ENCODE peak calls at places on chromosomes 3 and 15, in four cellular contexts. P is IMR-90, A is HCT116, S is astrocyte. R is an unnamed sample.

GRCh38 chr3:100175637-100176250 is 61.4 kb upstream of the FILIP1L start:
- DNase-seq in P (no peak), A (no peak), S (no peak), R (no peak)

GRCh38 chr3:114706591-114707224 is 412.9 kb downstream of the TIGIT start:
- DNase-seq in P (peak), A (peak), S (peak), R (peak)

GRCh38 chr3:7847521-7847920 is 654.1 kb upstream of the LMCD1 start:
- DNase-seq in P (no peak), A (no peak), S (no peak), R (no peak)

GRCh38 chr3:49121244-49121671 is 635 bp upstream of the USP19 start:
- DNase-seq in P (no peak), A (no peak), S (no peak), R (no peak)

GRCh38 chr15:45714501-45715488 is 80.0 kb downstream of the SQOR start:
- DNase-seq in P (peak), A (peak), S (peak), R (peak)

GRCh38 chr3:124272611-124273151 is 280.8 kb upstream of the ROPN1 start:
- DNase-seq in P (peak), A (no peak), S (peak), R (peak)

GRCh38 chr3:123813876-123814275 is 70.3 kb downstream of the MYLK start:
- DNase-seq in P (no peak), A (no peak), S (peak), R (no peak)

GRCh38 chr15:80152896-80153876 is at the start of gene FAH:
- DNase-seq in P (peak), A (no peak), S (peak), R (peak)

DNA sequence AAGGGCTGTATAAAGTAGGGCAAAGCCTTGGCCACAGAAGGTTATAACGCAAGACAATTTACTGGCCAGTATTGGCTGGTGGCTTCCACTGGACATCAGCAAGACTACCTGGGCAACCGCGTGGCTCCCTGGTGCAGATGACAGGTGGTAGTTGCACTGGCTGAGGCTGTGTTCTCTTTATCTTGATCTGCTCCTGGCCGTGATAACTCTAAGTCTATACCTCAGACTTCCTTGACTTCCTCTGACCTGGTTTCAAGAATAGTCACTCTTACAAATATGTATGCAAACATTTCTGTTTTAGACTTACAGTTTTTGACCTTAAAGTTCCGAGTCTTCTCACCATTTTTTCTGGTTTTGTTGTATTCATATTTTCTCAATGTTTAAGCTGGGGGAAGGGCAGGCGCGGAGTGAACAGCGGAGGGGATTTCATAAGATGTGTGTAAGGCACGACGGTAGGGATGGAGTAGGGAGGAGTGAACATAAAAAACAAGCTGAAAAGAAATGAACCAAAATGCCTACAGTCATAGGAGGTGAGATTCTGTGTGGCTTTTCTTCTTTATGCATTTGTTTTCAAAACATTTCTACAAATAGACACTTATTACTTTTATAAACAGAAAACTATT is 15.2 kb upstream of the TMEM212 start:
- DNase-seq in P (no peak), A (no peak), S (no peak), R (no peak)
- H2AFZ ChIP-seq in P (no peak), A (no peak), S (no peak), R (no peak)

GRCh38 chr3:42613462-42613861 is 13.0 kb downstream of the NKTR start:
- DNase-seq in P (no peak), A (no peak), S (no peak), R (no peak)

GRCh38 chr3:42610978-42611377 is 10.5 kb downstream of the NKTR start:
- DNase-seq in P (no peak), A (no peak), S (no peak), R (no peak)

GRCh38 chr3:42612147-42612680 is 11.7 kb downstream of the NKTR start:
- DNase-seq in P (no peak), A (no peak), S (no peak), R (no peak)

GRCh38 chr3:42608586-42608985 is 8.1 kb downstream of the NKTR start:
- DNase-seq in P (peak), A (no peak), S (no peak), R (peak)

GRCh38 chr3:42612928-42613327 is 12.4 kb downstream of the NKTR start:
- DNase-seq in P (no peak), A (no peak), S (no peak), R (no peak)
- H3K9ac ChIP-seq in P (no peak), A (no peak), S (no peak), R (no peak)

DNA sequence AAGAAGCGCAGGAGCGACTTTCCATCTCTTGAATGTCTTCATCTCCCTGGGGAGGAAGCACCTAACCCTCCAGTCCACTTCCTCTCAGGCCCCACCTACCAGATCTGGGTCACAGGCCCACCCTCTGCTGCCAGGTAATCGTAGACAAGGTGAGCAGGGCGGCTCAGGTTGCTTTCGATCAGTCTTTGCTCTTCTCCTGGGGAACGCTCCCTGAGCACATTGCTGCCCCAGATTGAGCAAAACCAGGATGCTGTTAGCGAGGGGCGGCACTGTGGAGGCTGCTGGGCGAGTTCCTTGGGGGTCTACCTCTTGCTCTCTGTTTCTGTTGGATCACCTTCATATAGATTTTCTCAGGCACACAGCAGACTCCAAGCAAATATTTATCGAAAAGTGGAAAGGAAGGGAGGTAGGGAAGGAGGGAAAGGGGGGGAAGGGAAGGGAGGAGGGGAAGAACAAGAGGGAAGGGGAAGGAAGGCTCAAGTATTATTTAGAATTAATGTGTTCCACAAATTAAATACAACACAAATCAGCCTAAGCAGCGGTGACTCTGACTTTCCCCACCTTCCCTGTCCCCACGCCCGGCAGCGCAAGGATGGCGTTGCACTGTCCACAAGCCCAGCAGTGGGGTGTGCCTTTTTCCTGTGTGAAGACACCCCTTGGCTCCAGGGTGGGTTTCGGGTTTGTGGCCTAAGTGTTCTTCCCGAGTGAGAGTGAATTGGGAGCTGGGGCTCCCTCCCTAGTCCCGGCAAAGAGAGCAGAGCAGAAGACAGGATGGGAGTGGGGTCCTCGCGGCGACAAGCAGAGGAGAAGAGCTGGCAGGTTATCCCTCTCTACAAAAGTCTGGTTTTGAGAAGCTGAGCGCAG is 6.1 kb upstream of the PCSK6 start:
- DNase-seq in P (no peak), A (no peak), S (no peak), R (no peak)
- H2AFZ ChIP-seq in P (no peak), A (no peak), S (no peak), R (no peak)

DNA sequence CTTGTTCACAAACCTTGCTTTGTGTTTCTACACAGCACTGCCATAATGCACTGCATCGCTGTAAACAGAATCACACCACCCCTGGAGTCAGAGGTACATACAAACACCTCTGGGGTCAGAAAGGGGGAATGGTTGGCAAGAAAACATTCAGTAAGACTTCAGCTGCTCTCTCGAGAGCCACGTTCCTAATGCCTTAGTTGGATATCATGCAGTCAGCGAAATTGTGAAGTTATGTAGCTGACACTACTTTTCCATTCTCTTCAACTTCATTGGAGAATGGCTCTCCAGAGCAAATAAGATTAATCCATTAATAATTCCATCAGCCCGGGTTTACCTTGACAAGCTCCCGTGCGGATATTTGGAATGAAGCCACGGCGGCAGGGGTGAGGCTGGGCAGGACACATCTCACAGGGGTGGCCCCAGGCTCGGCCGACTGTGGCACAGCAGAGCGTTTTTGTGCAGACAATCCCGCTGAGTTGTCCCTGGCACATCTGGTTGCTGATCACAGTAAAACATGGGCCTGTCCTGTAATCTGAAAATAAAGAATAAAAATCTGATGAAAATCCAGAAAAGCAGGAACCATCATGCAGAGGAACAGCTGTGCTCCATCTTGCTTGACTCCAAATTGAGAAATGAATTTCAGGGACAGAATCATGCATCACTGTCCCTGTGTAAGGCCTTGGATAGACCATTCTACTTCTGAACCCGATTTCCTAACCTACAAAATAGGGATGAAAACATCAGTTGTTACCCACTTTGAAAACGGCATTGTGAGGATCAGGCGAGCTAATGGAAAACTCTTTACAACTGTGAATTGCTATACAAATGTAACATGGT is 108.0 kb downstream of the FBN1 start:
- DNase-seq in P (peak), A (no peak), S (no peak), R (no peak)
- H3K9ac ChIP-seq in P (no peak), A (no peak), S (no peak), R (no peak)

GRCh38 chr3:159763466-159764210 is 225.0 kb upstream of the IL12A start:
- DNase-seq in P (peak), A (peak), S (peak), R (peak)

GRCh38 chr3:159764211-159765024 is 224.2 kb upstream of the IL12A start:
- DNase-seq in P (peak), A (no peak), S (peak), R (peak)

GRCh38 chr3:159766563-159767185 is 222.0 kb upstream of the IL12A start:
- DNase-seq in P (peak), A (no peak), S (no peak), R (peak)

GRCh38 chr3:159765860-159766294 is 222.8 kb upstream of the IL12A start:
- DNase-seq in P (no peak), A (no peak), S (no peak), R (no peak)

GRCh38 chr3:159765025-159765859 is 223.4 kb upstream of the IL12A start:
- DNase-seq in P (peak), A (peak), S (peak), R (peak)
- H2AFZ ChIP-seq in P (peak), A (no peak), S (no peak), R (peak)

GRCh38 chr3:494190-494589 is 297.6 kb downstream of the CHL1 start:
- DNase-seq in P (no peak), A (no peak), S (no peak), R (no peak)

GRCh38 chr3:502486-502885 is 305.9 kb downstream of the CHL1 start:
- DNase-seq in P (no peak), A (no peak), S (no peak), R (no peak)

DNA sequence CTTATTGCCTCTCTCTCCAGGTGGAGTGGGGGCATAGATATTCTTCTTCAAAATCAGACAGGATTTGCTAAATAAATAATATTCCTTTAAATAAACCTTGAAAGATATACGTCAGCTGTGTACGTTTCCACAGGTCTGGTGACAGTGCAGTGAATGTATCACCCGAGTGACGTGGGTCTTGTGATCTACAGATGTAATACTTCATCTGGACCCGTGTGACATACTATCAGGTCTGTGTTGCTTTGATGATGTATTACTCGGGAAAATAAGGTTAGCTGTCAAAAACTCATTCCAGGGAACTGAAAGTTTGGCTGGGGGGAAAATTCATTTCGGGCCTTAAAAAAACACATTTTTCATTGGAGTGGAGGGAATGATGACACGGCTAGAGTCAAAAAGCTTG is 302.8 kb downstream of the CHL1 start:
- DNase-seq in P (no peak), A (no peak), S (no peak), R (no peak)
- H3K9ac ChIP-seq in P (no peak), A (no peak), S (no peak), R (no peak)

DNA sequence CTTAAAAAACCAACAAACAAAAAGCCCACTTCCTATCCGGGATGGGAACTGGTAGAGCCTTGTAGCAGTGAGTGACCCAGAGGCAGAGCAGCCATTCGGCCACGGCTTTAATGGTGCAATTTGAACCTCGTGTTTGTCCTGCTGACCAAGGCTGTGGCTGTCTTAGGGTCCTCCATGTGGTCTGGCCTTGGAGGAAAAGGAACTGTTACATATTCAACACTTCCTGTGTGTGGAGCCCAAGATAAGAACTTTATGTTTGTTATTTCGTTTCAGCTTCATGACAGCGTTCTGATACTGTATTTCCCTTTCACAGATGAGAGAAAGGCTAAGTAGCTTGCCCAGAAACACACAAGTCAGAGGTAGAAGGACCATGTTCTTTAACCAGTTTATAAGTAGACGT is 269.8 kb downstream of the SV2B start:
- DNase-seq in P (no peak), A (no peak), S (no peak), R (no peak)
- H2AFZ ChIP-seq in P (no peak), A (no peak), S (no peak), R (no peak)

DNA sequence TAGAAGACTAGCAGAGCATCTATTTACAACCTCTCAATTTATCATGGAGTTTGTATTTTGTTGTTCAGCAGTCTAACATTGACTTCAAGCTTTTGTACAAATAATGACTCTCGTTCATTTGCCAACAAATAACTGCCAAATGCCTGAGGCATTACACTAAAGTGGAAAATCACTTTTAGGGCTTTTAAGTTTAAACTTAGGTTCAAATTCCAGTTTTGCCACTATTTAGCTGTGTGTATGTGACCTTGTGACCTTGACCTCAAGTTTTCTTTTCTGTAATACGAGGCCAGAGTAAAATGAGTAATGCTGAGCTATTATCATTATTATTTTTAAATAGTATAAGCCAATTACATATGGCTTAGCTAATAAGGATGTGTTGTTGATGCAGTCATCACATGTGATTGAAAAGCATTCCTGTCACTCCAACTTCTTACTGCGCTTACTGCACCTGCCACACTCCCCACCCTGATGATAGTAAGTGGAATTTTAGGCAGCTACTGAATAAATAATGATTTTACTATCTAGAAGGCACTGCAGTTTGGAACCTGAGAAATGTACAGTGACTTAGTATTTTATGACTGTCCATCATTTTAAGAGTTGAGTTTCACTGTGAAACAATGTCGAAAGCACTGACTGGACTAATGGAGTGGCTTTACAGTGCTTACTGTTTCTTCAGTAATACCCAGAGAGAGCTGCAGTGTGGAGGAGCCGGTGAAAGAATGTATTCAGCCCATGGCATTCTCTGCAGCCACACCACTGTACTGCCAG is 16.3 kb downstream of the ARL8B start:
- DNase-seq in P (peak), A (no peak), S (peak), R (peak)
- H3K9ac ChIP-seq in P (no peak), A (no peak), S (no peak), R (no peak)

DNA sequence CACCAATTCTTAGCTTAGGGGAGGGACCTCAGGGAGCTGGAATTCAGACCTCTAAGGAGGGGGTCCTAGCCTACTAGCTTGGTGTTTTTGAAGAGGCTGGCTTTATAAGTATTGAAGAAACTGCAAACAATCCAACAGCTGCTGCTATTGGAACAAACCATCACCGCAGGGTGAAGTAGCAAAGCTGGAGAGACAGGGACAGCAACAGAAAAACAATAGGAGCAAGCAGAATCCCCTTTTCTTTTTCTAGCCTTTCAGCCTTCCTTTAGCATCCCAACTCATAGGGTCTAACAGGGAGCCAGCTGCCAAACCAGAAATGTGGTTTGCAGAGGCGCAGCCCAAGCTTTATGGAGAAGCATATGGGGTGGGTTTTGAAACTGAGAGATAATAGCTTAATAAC is 106.3 kb upstream of the CHMP2B start:
- DNase-seq in P (no peak), A (no peak), S (no peak), R (peak)
- H2AFZ ChIP-seq in P (no peak), A (no peak), S (no peak), R (no peak)

DNA sequence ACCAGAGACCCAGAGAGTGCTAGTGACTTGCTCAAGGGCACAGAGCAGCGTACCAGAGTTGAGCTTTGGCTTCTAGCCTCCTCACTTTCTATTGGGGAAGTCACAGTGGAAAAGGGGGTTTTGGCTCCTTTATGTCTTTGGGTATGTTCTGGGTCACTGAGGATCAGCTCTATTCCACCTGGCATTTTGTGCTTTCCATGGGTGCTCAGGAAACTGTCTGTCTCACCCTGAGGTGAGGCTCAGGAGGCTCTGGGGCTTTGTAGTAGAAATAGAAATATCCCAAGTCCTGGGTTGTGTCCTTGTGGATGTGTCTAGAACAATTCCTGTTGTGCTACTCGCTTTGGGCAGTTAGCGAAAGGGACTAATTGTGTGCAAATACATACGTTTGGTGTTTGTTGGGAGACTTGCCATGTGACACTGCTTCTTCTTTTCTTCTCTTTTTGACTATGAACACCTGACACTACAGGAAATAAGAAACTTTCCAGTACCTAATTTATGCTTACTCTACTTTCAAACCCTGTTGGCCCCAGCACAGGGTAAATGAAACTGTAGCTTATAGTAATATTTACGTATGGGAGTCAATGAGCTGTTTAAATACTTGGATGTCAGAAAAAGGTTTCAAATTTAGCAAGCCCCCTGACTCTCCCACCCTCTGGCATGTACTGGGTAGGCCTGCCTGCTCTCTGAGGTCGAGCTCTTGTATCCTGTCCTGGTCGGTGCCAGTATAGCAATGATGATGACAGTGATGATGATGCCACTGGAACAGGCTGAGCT is 35.6 kb downstream of the SMAD3 start:
- DNase-seq in P (no peak), A (no peak), S (no peak), R (no peak)
- H3K9ac ChIP-seq in P (peak), A (peak), S (peak), R (no peak)

R was measured in fibroblast of lung.